ENCODE peak calls at places on chromosomes 13 and 19, in four cellular contexts. J, P, V and T are unnamed samples.

GRCh38 chr19:13744179-13744578 is 20.1 kb upstream of the MRI1 start:
- DNase-seq in V (no peak), P (no peak), J (no peak), T (no peak)

GRCh38 chr13:113551081-113552000 is 33.2 kb upstream of the TFDP1 start:
- DNase-seq in J (peak; percentile 23), V (peak; percentile 38), P (no peak), T (peak; percentile 34)

GRCh38 chr13:97459215-97459772 is 25.3 kb downstream of the RAP2A start:
- DNase-seq in P (no peak), V (no peak), J (no peak), T (no peak)

GRCh38 chr13:41693434-41693833 is 236.1 kb downstream of the RGCC start:
- DNase-seq in V (no peak), P (no peak), J (no peak), T (no peak)

GRCh38 chr19:13400296-13400695 is 106.0 kb downstream of the CACNA1A start:
- DNase-seq in J (no peak), V (no peak), P (no peak), T (no peak)

GRCh38 chr19:3450796-3451411 is 29.4 kb downstream of the SMIM24 start:
- DNase-seq in V (peak; percentile 97), J (peak; percentile 60), P (peak; percentile 88), T (peak; percentile 71)

GRCh38 chr13:75704194-75704941 is 68.2 kb downstream of the LMO7 start:
- DNase-seq in V (no peak), P (no peak), J (no peak), T (no peak)

GRCh38 chr13:28357247-28357825 is 137.6 kb downstream of the FLT1 start:
- DNase-seq in P (no peak), J (no peak), V (no peak), T (no peak)

GRCh38 chr13:50220938-50221337 is 205.7 kb downstream of the KCNRG start:
- DNase-seq in J (no peak), V (no peak), P (no peak), T (no peak)

GRCh38 chr13:50225188-50226155 is 210.2 kb downstream of the KCNRG start:
- DNase-seq in J (no peak), P (no peak), V (no peak), T (no peak)

GRCh38 chr13:50224534-50224933 is 209.3 kb downstream of the KCNRG start:
- DNase-seq in P (no peak), V (no peak), J (no peak), T (no peak)

GRCh38 chr13:50219743-50220142 is 204.5 kb downstream of the KCNRG start:
- DNase-seq in P (no peak), V (no peak), J (no peak), T (no peak)

DNA sequence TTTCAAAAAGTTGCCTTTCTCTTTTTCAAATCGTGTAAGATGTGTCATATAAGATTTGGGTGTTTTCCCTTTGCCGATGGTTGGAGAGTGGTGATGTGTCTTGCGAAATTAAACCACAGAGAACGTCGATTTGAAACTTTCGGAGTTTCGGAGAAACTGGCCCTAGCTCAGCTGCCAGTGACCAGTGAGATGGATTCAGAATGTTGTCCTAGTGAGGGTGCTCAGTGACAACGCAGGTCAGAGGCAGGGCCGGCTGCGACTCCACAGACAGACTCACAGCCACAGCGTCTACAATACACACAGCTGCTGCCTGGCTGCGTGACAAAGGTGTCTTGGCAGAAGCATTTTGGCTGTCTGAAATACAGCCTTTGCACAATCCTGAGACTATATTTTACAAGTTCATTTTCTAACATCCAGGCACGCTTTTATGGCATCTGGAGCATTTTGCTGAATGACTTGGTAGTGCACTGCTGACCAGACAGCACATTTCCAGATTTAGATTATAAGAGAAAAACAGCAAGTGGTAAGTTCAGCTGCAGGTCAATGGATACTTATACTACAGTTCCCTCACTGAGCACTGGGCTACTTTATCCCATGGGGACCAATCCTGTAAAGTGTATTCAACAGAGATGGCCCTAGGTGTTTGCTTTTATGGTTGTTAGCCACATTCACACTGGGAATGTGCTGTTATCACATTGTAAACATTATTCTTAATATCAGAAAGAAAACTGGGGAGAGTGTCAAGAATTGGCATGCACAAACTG is 207.5 kb downstream of the KCNRG start:
- DNase-seq in J (peak; percentile 58), P (peak; percentile 90), V (peak; percentile 87), T (peak; percentile 31)
- H3K4me3 ChIP-seq in J (no peak overlapping the region), P (peak overlapping the region; percentile 26), V (no peak overlapping the region), T (no peak overlapping the region)

DNA sequence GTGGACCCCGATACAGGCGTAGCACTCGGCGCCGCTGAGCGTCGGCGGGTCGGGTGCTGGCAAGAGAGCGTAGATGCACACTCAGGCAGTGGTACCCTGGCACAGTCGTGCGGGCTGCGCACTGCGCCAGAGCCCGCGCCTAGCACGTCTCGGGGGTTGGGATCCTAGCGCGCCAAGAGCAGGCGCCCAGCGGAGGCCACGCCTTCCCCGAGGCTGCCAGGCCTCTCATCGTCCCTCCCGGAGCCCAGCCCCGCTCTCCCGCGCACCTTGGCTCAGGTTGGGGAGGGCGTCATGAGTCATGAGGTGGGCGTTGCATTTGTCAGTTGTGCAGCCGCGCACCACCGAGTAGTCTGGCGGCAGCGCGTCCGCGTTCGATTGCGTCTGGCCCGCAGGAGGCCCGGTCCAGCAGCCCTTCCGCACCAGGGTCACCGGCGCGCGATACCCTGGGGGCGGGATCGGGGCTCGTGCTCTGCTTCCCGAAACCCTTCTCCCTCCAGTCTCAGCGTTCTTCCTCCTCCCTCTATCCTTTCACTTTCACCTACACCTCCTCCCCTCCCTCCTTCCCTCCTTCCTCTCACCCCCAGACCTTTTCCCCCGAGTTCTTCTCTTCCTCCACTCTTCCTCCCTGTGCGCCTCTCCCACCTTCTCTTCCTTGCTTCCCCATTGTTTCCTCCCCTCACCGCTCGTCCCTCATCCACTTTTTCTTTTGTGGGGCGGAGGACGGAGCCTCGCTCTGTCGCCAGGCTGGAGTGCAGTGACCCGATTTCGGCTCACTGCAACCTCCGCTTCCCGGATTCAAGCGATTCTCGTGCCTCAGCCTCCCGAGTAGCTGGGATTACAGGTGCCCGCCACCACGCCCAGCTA is 3.5 kb downstream of the LYPD5 start:
- DNase-seq in P (no peak), J (peak; percentile 59), V (no peak), T (no peak)
- H3K4me3 ChIP-seq in P (peak overlapping the region; percentile 56), J (peak overlapping the region; percentile 47), V (peak overlapping the region; percentile 10), T (peak overlapping the region; percentile 66)

DNA sequence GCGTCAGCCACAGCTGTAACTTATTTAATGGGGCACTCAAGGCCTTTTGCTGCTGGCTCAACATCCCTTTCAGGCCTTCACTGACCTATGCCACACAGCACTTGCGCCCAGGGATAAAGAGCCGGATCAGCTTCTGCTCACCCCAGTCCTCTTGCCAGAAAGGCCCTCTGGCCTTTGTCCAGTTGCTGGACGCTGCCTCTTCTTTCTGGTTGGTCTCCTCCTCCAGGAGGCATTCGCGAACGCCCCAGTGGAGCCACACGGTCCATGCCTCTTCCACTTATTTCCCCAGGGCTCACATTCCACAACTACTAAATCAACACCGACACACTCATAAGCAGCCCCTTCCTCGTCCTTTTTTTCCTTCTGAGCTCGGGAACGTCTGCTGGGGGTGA is 3.7 kb upstream of the ZNF329 start:
- DNase-seq in P (peak; percentile 57), V (peak; percentile 60), J (peak; percentile 49), T (no peak)
- H3K4me3 ChIP-seq in P (peak overlapping the region; percentile 92), V (peak overlapping the region; percentile 99), J (peak overlapping the region; percentile 88), T (peak overlapping the region; percentile 95)

DNA sequence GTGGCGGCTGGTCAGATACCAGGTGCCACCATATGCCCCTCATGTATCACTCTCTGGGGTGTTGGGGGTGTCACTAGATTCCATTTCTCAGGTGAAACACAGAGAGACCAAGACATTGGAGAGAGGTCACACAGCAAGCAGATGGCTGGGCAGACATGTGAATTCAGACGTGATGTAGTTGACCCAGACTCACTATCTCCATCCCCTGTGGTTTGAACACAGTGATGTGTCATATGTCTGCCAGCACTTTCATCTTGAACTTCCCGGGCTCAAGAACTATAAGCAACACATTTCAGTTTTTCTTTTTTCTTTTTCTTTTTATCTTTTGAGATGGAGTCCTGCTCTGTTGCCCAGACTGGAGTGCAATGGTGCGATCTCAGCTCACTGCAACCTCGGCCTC is 16.1 kb upstream of the UPF1 start:
- DNase-seq in J (no peak), P (no peak), V (no peak), T (no peak)
- H3K4me3 ChIP-seq in J (no peak overlapping the region), P (no peak overlapping the region), V (no peak overlapping the region), T (no peak overlapping the region)

GRCh38 chr19:41325640-41325946 is 15.6 kb downstream of the CCDC97 start:
- DNase-seq in P (no peak), V (no peak), J (no peak), T (no peak)
- H3K4me3 ChIP-seq in P (peak overlapping the region; percentile 53), V (peak overlapping the region; percentile 16), J (peak overlapping the region; percentile 2), T (peak overlapping the region; percentile 28)

DNA sequence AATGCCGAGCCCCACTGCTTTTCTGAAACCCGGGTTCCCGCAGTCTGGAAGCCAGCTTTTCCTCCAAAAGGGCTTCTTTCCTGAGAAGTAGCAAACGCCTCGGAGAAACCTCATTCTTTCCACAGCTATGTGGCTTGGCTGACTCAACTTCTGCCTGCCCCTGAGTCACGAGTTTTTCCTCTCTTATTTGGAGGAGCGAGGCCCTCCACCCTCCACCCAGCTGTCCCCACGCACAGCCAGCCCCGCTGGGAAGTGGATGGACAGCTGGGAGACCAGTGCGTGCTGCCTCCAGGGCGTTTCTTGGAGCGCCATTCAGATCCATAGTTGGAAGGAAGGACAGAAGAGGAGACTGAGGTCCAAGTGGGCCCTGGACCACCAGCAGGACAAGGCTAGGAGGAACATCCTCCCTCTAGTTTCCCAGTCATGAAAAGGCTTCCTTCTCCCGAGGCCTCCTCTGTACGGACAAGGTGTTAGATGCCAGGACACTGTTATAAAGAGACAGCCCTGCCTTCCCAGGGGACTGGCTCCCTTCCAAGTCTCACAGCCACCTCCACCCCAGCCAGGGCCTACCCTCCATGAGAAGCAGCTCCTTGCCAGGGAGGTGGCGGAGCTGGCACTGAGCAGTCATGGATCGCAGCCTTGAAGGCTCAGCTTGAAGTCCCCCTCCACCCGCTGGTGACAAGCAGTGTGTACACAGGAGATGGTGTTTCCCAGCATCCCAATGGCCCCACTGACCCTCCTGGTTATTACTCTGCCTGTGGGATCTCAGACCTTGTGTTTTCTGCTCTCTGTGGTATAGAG is 2.5 kb upstream of the PLEKHF1 start:
- DNase-seq in P (peak; percentile 80), J (no peak), V (peak; percentile 89), T (peak; percentile 68)
- H3K4me3 ChIP-seq in P (peak overlapping the region; percentile 15), J (no peak overlapping the region), V (peak overlapping the region; percentile 0), T (no peak overlapping the region)

DNA sequence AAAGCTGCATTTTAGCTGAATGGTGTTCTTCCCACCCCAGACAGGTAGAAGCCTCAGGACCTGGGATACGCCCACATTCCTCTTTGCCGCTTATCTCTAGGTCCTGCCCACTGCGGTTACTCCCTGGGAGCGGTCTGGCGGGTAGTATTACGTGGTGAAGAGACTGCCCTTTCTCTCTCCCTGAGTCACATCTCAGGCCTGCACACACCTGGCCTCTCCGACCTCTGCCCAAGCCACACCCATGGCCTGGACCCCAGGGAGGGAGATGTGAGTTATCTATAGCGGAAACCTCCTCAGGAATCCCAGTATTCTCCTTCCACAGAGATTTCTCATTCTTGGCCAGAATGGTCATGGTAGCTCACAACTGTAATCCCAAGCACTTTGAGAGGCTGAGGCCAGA is 17.3 kb downstream of the RHPN2 start:
- DNase-seq in P (no peak), J (peak; percentile 70), V (no peak), T (peak; percentile 88)
- H3K4me3 ChIP-seq in P (no peak overlapping the region), J (no peak overlapping the region), V (no peak overlapping the region), T (no peak overlapping the region)